ENCODE peak calls at places on chromosomes 1 and 21, in four cellular contexts. One of them, this sample, is unnamed.

GRCh38 chr1:15820478-15820877 is 13.0 kb upstream of the UQCRHL start:
- DNase-seq in GM12878: no peak
- DNase-seq in K562: no peak
- DNase-seq in HepG2: no peak
- DNase-seq in this sample: no peak

GRCh38 chr1:73593379-73593778 is 604.6 kb downstream of the LRRIQ3 start:
- DNase-seq in HepG2: no peak
- DNase-seq in GM12878: no peak
- DNase-seq in K562: no peak
- DNase-seq in this sample: no peak

GRCh38 chr1:171583581-171584194 is 38.4 kb upstream of the MYOCOS start:
- DNase-seq in GM12878: no peak
- DNase-seq in K562: no peak
- DNase-seq in HepG2: no peak
- DNase-seq in this sample: no peak

GRCh38 chr1:202571719-202572339 is 138.4 kb downstream of the SYT2 start:
- DNase-seq in K562: peak
- DNase-seq in HepG2: peak
- DNase-seq in GM12878: no peak
- DNase-seq in this sample: peak

GRCh38 chr1:233668725-233669294 is 54.9 kb downstream of the KCNK1 start:
- DNase-seq in HepG2: no peak
- DNase-seq in GM12878: peak
- DNase-seq in K562: peak
- DNase-seq in this sample: no peak

GRCh38 chr1:68819190-68819829 is 322.4 kb upstream of the DEPDC1 start:
- DNase-seq in HepG2: no peak
- DNase-seq in K562: no peak
- DNase-seq in GM12878: no peak
- DNase-seq in this sample: peak

GRCh38 chr1:23923592-23924495 is 10.7 kb upstream of the CNR2 start:
- DNase-seq in HepG2: no peak
- DNase-seq in GM12878: no peak
- DNase-seq in K562: no peak
- DNase-seq in this sample: no peak

GRCh38 chr21:38942617-38943245 is 137.0 kb downstream of the ETS2 start:
- DNase-seq in K562: no peak
- DNase-seq in HepG2: no peak
- DNase-seq in GM12878: no peak
- DNase-seq in this sample: no peak

GRCh38 chr1:241640867-241641542 is 836 bp upstream of the CHML start:
- DNase-seq in HepG2: peak
- DNase-seq in GM12878: no peak
- DNase-seq in K562: no peak
- DNase-seq in this sample: no peak

GRCh38 chr1:230208619-230209261 is 141.7 kb downstream of the GALNT2 start:
- DNase-seq in HepG2: no peak
- DNase-seq in K562: no peak
- DNase-seq in GM12878: no peak
- DNase-seq in this sample: no peak

GRCh38 chr21:45048968-45049367 is 25.4 kb upstream of the ADARB1 start:
- DNase-seq in GM12878: no peak
- DNase-seq in K562: no peak
- DNase-seq in HepG2: no peak
- DNase-seq in this sample: no peak

GRCh38 chr1:220817907-220818306 is 31.2 kb downstream of the MTARC1 start:
- DNase-seq in K562: no peak
- DNase-seq in GM12878: no peak
- DNase-seq in HepG2: no peak
- DNase-seq in this sample: no peak

GRCh38 chr1:19661721-19662228 is 2.9 kb upstream of the HTR6 start:
- DNase-seq in K562: peak
- DNase-seq in GM12878: no peak
- DNase-seq in HepG2: no peak
- DNase-seq in this sample: no peak

GRCh38 chr21:27060190-27060589 is 93.3 kb upstream of the ADAMTS5 start:
- DNase-seq in GM12878: no peak
- DNase-seq in HepG2: no peak
- DNase-seq in K562: no peak
- DNase-seq in this sample: no peak

GRCh38 chr1:110235181-110235838 is 25.2 kb downstream of the KCNC4 start:
- DNase-seq in K562: no peak
- DNase-seq in HepG2: no peak
- DNase-seq in GM12878: no peak
- DNase-seq in this sample: no peak

GRCh38 chr21:42533963-42534355 is 20.3 kb downstream of the SLC37A1 start:
- DNase-seq in GM12878: no peak
- DNase-seq in K562: no peak
- DNase-seq in HepG2: no peak
- DNase-seq in this sample: no peak

GRCh38 chr1:110281363-110282290 is 57.5 kb upstream of the RBM15 start:
- DNase-seq in HepG2: no peak
- DNase-seq in K562: no peak
- DNase-seq in GM12878: no peak
- DNase-seq in this sample: no peak

GRCh38 chr1:203406446-203407045 is 55.6 kb upstream of the FMOD start:
- DNase-seq in HepG2: no peak
- DNase-seq in GM12878: no peak
- DNase-seq in K562: no peak
- DNase-seq in this sample: no peak

GRCh38 chr1:14725641-14726213 is 127.2 kb downstream of the KAZN start:
- DNase-seq in HepG2: no peak
- DNase-seq in GM12878: no peak
- DNase-seq in K562: no peak
- DNase-seq in this sample: no peak

GRCh38 chr1:18256318-18257235 is 149.0 kb downstream of the IGSF21 start:
- DNase-seq in HepG2: peak
- DNase-seq in K562: peak
- DNase-seq in GM12878: no peak
- DNase-seq in this sample: peak

GRCh38 chr1:22831729-22832413 is 121.2 kb downstream of the EPHB2 start:
- DNase-seq in GM12878: no peak
- DNase-seq in K562: no peak
- DNase-seq in HepG2: peak
- DNase-seq in this sample: no peak

GRCh38 chr1:31980835-31981782 is 32.6 kb upstream of the KHDRBS1 start:
- DNase-seq in HepG2: no peak
- DNase-seq in K562: no peak
- DNase-seq in GM12878: peak
- DNase-seq in this sample: no peak

GRCh38 chr1:31981976-31982375 is 31.7 kb upstream of the KHDRBS1 start:
- DNase-seq in K562: no peak
- DNase-seq in GM12878: no peak
- DNase-seq in HepG2: no peak
- DNase-seq in this sample: no peak

GRCh38 chr1:31985430-31985829 is 28.2 kb upstream of the KHDRBS1 start:
- DNase-seq in K562: no peak
- DNase-seq in HepG2: no peak
- DNase-seq in GM12878: no peak
- DNase-seq in this sample: no peak

GRCh38 chr1:31987231-31987630 is 26.4 kb upstream of the KHDRBS1 start:
- DNase-seq in HepG2: no peak
- DNase-seq in GM12878: no peak
- DNase-seq in K562: no peak
- DNase-seq in this sample: peak

DNA sequence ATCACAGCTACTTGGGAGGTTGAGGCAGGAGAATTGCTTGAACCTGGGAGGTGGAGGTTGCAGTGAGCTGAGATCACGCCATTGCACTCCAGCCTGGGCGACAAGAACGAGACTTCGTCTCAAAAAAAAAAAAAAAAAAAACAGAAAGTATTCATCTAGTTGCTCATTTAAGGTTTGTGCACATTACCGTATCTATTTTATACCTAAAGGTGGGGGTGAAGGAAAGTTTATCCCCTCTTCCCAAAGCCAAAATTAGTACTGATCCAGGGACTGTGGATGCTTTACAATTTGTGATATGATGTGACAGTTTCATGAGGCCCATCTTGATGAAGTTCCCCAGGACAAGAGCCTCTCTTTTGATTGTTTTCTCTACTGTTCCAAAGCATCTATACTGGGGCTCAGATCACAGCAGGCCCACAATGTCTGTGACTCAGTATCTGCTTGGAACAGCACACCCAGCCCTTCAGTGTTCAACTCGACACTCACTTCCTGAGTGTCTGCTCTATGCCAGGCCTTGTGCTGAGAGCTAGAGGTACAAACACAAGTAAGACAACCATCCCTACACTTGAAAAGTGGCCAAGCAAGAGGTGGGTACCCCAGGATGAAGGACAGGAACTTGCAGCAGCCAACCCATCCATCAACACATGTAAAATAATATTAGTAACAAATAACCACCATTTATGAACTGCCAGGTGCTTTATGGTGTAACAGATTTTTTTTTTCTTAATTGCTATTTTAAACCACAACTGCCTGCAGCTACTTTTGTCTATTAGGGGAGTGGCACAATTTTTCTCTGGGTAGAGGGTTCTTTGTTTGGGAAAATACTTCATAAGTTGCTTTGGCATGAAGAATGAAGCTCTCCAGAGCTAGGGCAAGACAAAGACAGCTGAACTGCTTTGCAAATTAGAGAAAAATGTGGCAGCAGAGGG is 29.0 kb upstream of the KHDRBS1 start:
- DNase-seq in K562: no peak
- DNase-seq in HepG2: no peak
- DNase-seq in GM12878: no peak
- DNase-seq in this sample: no peak
- TF ChIP-seq FOXK2 in K562: no peak
- TF ChIP-seq FOXK2 in HepG2: no peak
- TF ChIP-seq FOXK2 in GM12878: no peak
- TF ChIP-seq FOXK2 in this sample: no peak

GRCh38 chr1:175078629-175079028 is 11.0 kb downstream of the TNN start:
- DNase-seq in GM12878: no peak
- DNase-seq in HepG2: no peak
- DNase-seq in K562: no peak
- DNase-seq in this sample: no peak

GRCh38 chr1:175079338-175079737 is 11.7 kb downstream of the TNN start:
- DNase-seq in HepG2: no peak
- DNase-seq in GM12878: no peak
- DNase-seq in K562: no peak
- DNase-seq in this sample: no peak

GRCh38 chr1:175077356-175078030 is 9.9 kb downstream of the TNN start:
- DNase-seq in K562: no peak
- DNase-seq in HepG2: no peak
- DNase-seq in GM12878: no peak
- DNase-seq in this sample: no peak

GRCh38 chr1:175075572-175076568 is 8.2 kb downstream of the TNN start:
- DNase-seq in K562: no peak
- DNase-seq in GM12878: no peak
- DNase-seq in HepG2: no peak
- DNase-seq in this sample: no peak

GRCh38 chr1:175080030-175080429 is 12.4 kb downstream of the TNN start:
- DNase-seq in HepG2: no peak
- DNase-seq in K562: no peak
- DNase-seq in GM12878: no peak
- DNase-seq in this sample: no peak
- TF ChIP-seq FOXM1 in HepG2: no peak
- TF ChIP-seq FOXM1 in K562: no peak
- TF ChIP-seq FOXM1 in GM12878: no peak
- TF ChIP-seq FOXM1 in this sample: no peak

GRCh38 chr1:234926574-234927311 is 201.9 kb downstream of the TOMM20 start:
- DNase-seq in GM12878: peak
- DNase-seq in HepG2: no peak
- DNase-seq in K562: no peak
- DNase-seq in this sample: no peak

GRCh38 chr1:234926252-234926573 is 202.4 kb downstream of the TOMM20 start:
- DNase-seq in GM12878: no peak
- DNase-seq in HepG2: no peak
- DNase-seq in K562: no peak
- DNase-seq in this sample: no peak

GRCh38 chr1:234927312-234927967 is 201.2 kb downstream of the TOMM20 start:
- DNase-seq in HepG2: no peak
- DNase-seq in GM12878: no peak
- DNase-seq in K562: no peak
- DNase-seq in this sample: no peak

GRCh38 chr1:234924450-234925355 is 203.9 kb downstream of the TOMM20 start:
- DNase-seq in K562: no peak
- DNase-seq in HepG2: no peak
- DNase-seq in GM12878: no peak
- DNase-seq in this sample: no peak

DNA sequence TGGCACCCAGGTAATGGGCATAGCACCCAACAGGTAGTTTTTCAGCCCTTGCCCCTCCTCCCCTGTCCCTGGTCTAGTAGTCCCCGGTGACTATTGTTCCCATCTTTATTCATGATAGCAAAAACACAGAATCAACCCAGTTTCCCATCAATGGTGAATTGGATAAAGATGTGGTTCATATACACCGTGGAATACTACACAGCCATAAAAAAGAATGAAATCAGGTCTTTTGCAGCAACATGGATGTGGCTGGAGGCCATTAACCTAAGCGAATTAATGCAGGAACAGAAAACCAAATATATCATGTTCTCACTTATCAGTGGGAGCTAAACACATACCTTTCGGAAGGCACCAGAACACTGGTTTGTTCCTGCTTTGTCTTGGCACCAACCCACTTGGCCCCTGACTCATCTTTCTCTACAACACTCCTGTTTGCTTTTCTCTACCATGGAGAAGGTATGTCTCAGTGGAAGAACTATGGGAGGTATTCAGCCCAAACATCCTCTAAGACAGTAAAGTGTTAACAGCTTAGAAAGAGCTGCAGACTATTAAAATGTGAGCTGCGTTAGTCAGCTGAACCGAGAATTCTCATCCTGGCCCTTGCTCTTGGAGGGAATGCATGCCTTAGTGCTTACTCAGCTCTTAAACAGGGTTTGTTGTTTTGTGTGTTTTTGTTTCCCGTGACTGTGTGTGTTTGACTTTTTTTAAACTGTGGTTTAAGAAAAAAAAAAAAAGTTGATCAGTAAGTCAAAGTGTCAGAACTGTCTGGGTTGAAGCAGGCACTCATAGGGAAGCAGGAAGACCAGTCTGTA is 203.0 kb downstream of the TOMM20 start:
- DNase-seq in K562: no peak
- DNase-seq in HepG2: peak
- DNase-seq in GM12878: peak
- DNase-seq in this sample: no peak
- TF ChIP-seq FOXK2 in K562: no peak
- TF ChIP-seq FOXK2 in HepG2: no peak
- TF ChIP-seq FOXK2 in GM12878: no peak
- TF ChIP-seq FOXK2 in this sample: no peak

DNA sequence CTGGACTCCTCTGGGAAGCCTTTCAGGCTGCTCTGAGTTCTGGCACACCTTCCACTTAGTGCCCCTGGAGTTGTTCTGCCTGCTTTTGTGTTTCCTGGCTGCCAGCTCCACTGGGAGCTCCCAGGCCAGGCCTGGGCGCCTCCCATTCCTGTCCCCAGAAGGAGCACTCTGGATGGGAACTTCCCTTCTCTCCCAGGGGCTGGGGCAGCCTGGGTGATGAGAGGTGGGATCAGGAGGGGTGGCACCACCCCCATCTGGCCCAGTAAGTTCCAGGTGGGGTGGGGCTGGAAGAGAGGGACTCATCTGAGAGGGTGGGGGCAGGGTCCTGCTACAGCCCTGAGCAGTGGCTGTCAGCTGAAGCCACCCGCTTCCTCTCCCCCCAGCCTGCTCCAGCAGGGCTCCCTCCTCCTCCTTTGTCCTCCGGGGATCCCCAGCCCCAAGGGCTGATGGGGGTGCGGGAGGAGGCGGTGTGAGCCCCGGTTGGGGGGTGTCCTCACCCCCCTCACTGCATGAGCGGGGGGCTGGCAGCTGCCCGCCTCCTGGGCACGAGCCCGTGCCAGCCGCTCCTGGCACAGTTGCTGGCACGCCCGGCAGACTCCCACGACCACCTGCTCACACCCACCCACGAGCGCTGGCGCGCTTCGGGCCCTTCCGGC is 4.7 kb downstream of the FOXO6 start:
- DNase-seq in K562: no peak
- DNase-seq in HepG2: no peak
- DNase-seq in GM12878: peak
- DNase-seq in this sample: no peak
- TF ChIP-seq FOXM1 in K562: no peak
- TF ChIP-seq FOXM1 in HepG2: no peak
- TF ChIP-seq FOXM1 in GM12878: no peak
- TF ChIP-seq FOXM1 in this sample: no peak

This sample was measured in HEK293T.